ENCODE peak calls at places on chromosomes 4 and X, in four cellular contexts. Z is fibroblast of lung, Y is hepatocyte, P is neural progenitor cell. K is an unnamed sample.

GRCh38 chr4:10354746-10355145 is 102.5 kb downstream of the ZNF518B start:
- DNase-seq in Z (no peak), Y (no peak), P (no peak), K (no peak)

GRCh38 chr4:110467400-110467799 is 8.6 kb upstream of the ENPEP start:
- DNase-seq in Y (no peak), Z (no peak), P (no peak), K (no peak)

GRCh38 chrX:135516376-135516775 is 4.1 kb upstream of the INTS6L start:
- DNase-seq in Z (no peak), Y (no peak), P (peak), K (no peak)

GRCh38 chrX:75911716-75912115 is 126.7 kb upstream of the MAGEE2 start:
- DNase-seq in Y (no peak), P (no peak), Z (no peak), K (no peak)

GRCh38 chr4:148302416-148302815 is 139.8 kb downstream of the NR3C2 start:
- DNase-seq in Y (no peak), Z (no peak), P (no peak), K (no peak)

GRCh38 chrX:38973327-38973726 is 172.1 kb downstream of the MID1IP1 start:
- DNase-seq in Z (no peak), Y (peak), P (no peak), K (no peak)

GRCh38 chr4:85883180-85883579 is 408.2 kb downstream of the ARHGAP24 start:
- DNase-seq in P (no peak), Y (no peak), Z (no peak), K (no peak)

GRCh38 chr4:48268956-48269860 is at the start of gene TEC:
- DNase-seq in Z (peak), P (peak), Y (peak), K (no peak)

GRCh38 chr4:75686346-75686745 is 13.1 kb upstream of the G3BP2 start:
- DNase-seq in Z (peak), P (no peak), Y (no peak), K (no peak)

GRCh38 chr4:154707877-154708276 is 35.9 kb upstream of the LRAT start:
- DNase-seq in Z (no peak), Y (no peak), P (no peak), K (peak)

GRCh38 chr4:181950372-181951127 is 292.7 kb upstream of the TENM3 start:
- DNase-seq in Z (no peak), Y (no peak), P (no peak), K (no peak)

GRCh38 chrX:118216086-118216485 is 99.5 kb upstream of the KLHL13 start:
- DNase-seq in Z (peak), Y (no peak), P (no peak), K (no peak)

GRCh38 chrX:68894142-68894512 is 65.3 kb downstream of the EFNB1 start:
- DNase-seq in P (no peak), Y (no peak), Z (no peak), K (no peak)

GRCh38 chr4:83922419-83922818 is 386.5 kb downstream of the GPAT3 start:
- DNase-seq in P (peak), Z (no peak), Y (no peak), K (no peak)

GRCh38 chr4:183249854-183250253 is 70.2 kb downstream of the CLDN22 start:
- DNase-seq in P (peak), Y (peak), Z (peak), K (peak)

GRCh38 chr4:107825072-107825789 is 499 bp downstream of the SGMS2 start:
- DNase-seq in Z (peak), Y (peak), P (peak), K (peak)

GRCh38 chr4:158006973-158007372 is 165.9 kb downstream of the GASK1B start:
- DNase-seq in Y (no peak), P (no peak), Z (no peak), K (no peak)

GRCh38 chr4:63349674-63350025 is 1059.6 kb downstream of the TECRL start:
- DNase-seq in Y (no peak), P (no peak), Z (no peak), K (no peak)

GRCh38 chr4:41369680-41370079 is 113.0 kb downstream of the UCHL1 start:
- DNase-seq in Y (no peak), P (no peak), Z (peak), K (no peak)

GRCh38 chr4:138572007-138572406 is 329.9 kb upstream of the SLC7A11 start:
- DNase-seq in Y (no peak), Z (no peak), P (no peak), K (no peak)

DNA sequence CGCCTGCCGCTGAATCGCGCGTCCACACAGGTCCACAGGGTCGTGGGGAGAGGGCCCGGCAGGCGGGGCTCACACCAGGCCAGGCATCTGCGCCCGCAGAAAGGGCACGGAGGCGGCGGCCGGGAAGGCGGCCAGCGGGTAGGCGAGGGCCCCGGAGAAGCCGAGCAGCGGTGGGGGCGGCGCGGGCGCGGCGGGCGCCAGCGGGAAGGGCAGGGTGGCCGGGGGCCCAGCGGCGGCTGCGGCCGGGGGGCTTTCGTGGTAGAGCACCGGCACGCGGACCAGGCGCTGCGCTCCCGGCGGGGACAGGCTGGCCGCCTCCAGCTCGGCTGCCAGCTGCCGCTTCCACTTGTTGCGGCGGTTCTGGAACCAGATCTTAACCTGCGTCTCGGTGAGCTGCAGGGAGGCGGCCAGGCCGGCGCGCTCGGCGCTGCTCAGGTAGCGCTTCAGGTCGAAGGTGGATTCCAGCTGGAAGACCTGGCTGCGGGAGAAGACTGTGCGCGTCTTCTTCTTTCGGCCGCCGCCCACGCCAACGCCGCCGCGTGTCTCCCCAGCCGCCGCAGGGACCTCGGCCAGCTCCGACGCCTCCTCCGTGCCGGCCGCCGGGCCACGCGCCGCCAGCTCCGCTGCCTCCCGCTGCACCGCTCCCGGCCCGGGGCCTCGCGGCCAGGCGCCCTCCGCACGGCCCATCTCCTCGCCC is 3.9 kb downstream of the HMX1 start:
- DNase-seq in Y (no peak), P (peak), Z (no peak), K (no peak)
- TF ChIP-seq EZH2 in Y (peak), P (no peak), Z (no peak), K (no peak)

DNA sequence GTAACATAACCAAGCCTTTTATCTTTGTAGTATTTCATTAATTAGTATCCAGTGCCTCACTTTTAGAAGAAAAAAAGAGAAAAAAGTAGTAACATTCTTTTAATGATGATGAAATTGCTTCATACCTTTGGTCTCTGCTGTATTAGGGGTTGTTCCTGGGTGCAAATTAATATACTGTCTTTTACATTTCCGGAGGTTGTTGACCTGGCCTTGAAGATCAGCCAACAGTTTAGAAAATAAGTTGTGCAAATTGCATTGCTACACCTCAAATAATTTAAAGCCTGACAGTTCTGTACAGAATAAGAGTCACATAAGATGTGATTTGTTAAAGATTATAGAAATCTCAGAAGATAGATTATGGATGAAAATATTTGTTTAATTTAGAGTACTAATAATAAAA is 3.8 kb downstream of the NFKB1 start:
- DNase-seq in Y (no peak), P (no peak), Z (no peak), K (no peak)
- H3K4me2 ChIP-seq in Y (peak), P (no peak), Z (no peak), K (peak)

GRCh38 chr4:80208606-80209005 is 11.3 kb downstream of the PRDM8 start:
- DNase-seq in Z (no peak), Y (no peak), P (no peak), K (no peak)

GRCh38 chr4:80206111-80206510 is 8.8 kb downstream of the PRDM8 start:
- DNase-seq in P (no peak), Z (no peak), Y (no peak), K (no peak)

GRCh38 chr4:80207664-80208063 is 10.4 kb downstream of the PRDM8 start:
- DNase-seq in P (no peak), Z (no peak), Y (no peak), K (no peak)

GRCh38 chr4:80207172-80207583 is 9.9 kb downstream of the PRDM8 start:
- DNase-seq in P (peak), Z (no peak), Y (peak), K (no peak)

DNA sequence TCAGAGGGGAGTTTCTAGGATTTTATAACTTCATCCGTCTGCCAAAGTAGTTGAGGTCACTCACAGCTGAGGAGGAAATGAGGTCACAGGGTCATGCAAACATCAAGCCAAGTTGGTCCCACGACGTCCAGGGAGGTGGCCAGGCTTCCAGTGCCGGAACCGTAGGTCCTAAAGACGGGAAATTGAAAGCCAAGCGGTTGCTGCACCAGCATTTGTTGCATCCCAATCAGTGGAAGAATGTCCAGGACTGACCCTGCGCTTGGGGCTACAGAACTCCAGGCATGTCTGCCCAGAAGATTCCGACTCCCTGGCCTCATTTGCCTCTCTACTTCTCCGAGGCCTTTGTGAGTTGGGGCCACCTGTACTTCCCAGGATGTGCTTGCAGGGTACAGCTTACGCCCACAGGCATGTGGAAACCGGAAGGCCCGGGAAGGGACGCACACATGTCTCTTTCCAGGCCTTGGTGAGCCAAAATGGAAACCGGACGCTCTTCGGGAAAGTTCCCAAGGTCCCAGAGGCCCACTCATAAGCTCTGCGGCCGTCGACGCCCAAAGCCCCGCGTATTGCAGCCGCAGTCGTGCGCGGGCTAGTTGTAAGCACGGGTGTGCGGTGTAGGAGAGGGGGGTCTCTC is 9.4 kb downstream of the PRDM8 start:
- DNase-seq in Y (no peak), Z (no peak), P (no peak), K (no peak)
- TF ChIP-seq EZH2 in Y (no peak), Z (no peak), P (no peak), K (no peak)

DNA sequence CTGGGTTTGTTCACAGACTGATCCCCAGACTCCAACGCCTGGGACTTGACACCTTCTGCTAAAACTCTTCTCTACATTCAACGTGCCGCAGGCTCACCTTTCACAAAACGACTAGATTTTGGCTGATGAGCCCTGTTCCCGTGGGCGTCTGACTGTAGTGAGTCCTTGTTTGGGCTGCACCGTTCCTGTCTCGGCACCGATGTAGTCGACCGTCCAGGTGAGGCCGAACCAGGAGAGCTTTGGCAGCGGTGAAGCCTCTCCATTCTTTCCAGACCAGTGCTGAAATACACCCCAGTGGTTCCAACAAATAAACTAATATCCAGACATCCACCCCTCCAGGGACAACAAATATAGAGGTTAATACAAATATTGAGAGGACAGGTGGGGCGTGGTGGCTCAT is 45.0 kb upstream of the TLR3 start:
- DNase-seq in Z (no peak), P (no peak), Y (no peak), K (no peak)
- H3K4me2 ChIP-seq in Z (no peak), P (no peak), Y (no peak), K (no peak)

DNA sequence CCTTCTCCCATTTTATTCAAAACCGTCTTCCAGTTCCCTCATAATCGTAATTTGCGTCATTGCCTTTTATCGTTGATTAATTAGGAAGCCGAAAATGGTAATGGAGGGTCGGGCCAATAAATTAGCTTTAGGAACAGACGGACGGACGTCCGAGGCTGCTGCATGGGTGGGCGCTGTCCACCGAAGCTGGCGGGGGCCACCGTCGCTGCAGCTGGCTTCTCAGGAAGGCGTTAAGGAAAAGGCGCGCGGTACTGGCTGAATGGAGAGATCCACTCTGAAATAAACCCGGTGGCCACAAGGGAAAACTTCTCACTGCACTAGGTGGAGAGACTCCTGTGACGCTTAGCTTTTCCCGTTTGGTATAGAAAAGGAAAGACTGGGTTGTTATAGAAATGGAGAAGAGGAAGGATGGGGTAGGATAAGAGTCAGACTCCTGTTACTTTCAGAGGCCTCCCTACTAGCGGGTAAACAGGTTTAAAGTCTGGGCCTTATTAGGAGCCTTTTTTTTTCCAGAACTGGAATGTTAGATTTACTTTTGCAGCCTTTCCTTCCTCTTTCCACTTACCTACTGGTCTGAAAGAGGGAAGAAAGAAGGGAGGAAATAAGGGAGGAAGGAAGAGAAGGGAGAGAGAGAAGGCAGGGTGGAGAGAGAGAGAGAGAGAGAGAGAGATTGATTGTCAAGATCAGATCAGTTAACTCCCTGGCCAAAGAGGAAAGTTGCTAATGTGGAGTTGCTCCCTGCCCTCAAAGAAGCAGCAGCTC is 11.3 kb upstream of the PRDM8 start:
- DNase-seq in Z (peak), P (peak), Y (no peak), K (no peak)
- TF ChIP-seq EZH2 in Z (no peak), P (peak), Y (peak), K (no peak)

GRCh38 chr4:73974352-73974751 is 7.5 kb downstream of the PF4 start:
- DNase-seq in Z (no peak), P (no peak), Y (no peak), K (no peak)

GRCh38 chr4:73970011-73970410 is 11.8 kb downstream of the PF4 start:
- DNase-seq in P (no peak), Y (no peak), Z (no peak), K (no peak)

GRCh38 chr4:73967891-73968290 is 13.9 kb downstream of the PF4 start:
- DNase-seq in Z (no peak), P (no peak), Y (no peak), K (no peak)

GRCh38 chr4:73976217-73976616 is 5.6 kb downstream of the PF4 start:
- DNase-seq in Y (no peak), Z (no peak), P (no peak), K (no peak)

DNA sequence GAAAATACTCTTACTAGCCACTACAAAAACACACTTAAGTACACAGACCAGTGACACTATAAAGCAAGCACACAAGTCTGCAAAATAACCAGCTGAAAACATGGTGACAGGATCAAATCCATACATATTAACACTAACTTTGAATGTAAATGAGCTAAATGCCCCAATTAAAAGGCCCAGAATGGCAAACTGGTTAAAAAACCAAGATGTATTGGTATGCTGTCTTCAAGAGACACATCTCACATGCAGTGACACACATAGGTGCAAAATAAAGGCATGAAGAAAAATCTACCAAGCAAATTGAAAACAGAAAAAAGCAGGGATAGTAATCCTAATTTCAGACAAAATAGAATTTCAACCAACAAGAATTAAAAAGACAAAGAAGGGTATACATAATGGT is 10.9 kb downstream of the PF4 start:
- DNase-seq in Z (no peak), P (no peak), Y (no peak), K (no peak)
- H3K4me2 ChIP-seq in Z (no peak), P (no peak), Y (no peak), K (no peak)

GRCh38 chr4:56060021-56060420 is 111.3 kb downstream of the CEP135 start:
- DNase-seq in Z (no peak), Y (no peak), P (no peak), K (no peak)

GRCh38 chr4:56052966-56053365 is 104.2 kb downstream of the CEP135 start:
- DNase-seq in P (no peak), Y (no peak), Z (no peak), K (no peak)

GRCh38 chr4:56055027-56055976 is 106.6 kb downstream of the CEP135 start:
- DNase-seq in Y (peak), P (no peak), Z (peak), K (no peak)

GRCh38 chr4:56051710-56052075 is 102.9 kb downstream of the CEP135 start:
- DNase-seq in Z (no peak), Y (no peak), P (no peak), K (no peak)

DNA sequence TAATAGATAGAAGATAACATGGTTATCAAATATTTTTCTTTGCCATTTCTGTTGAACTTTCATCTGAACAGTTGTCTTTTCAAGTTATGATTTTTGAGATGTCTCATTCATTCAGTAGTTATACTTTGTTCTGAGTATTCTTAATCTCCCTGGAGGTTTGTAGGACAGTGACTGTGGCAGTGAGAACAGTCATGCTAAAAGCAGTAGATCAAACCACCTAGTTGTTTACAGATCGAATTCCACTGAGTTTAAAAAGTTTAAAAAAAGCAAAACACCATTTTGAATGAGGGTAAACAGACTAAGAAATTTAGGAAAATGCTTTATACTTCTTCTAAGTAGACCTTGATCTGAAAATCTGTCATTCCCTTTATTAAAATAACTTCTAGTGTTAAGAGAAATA is 107.2 kb downstream of the CEP135 start:
- DNase-seq in P (no peak), Y (no peak), Z (peak), K (no peak)
- TF ChIP-seq EZH2 in P (no peak), Y (no peak), Z (no peak), K (no peak)

DNA sequence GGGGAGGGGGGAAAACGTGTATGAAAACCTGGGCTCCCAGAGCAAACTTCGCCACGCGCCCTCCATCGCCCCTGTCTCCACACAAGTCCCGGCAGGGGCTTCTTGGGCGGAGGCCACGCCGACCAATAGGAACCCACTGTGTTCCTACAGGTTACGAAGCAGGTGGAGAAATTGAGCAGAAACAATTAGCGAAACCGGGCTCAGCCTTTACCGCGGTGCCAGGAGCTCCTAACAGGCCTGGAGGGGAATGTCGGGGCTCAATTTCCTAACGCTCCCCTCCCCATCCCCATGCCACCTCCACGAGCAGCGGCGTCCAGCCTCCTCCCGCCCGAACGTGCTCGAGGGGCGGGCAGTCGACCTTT is 582 bp upstream of the KIT start:
- DNase-seq in Z (no peak), P (peak), Y (no peak), K (no peak)
- H3K4me2 ChIP-seq in Z (peak), P (peak), Y (peak), K (peak)